ENCODE peak calls at places on chromosomes 6 and 20, in nine cellular contexts. E, C, V, A, P, I, F, T and D are unnamed samples.

GRCh38 chr6:158769228-158769627 is 49.9 kb downstream of the EZR start:
- DNase-seq in E (no peak), C (peak; percentile 36), V (no peak), A (no peak), P (no peak), I (no peak), F (no peak), T (no peak), D (no peak)

GRCh38 chr6:33205172-33206026 is 944 bp downstream of the HSD17B8 start:
- DNase-seq in E (peak; percentile 67), C (no peak), V (no peak), A (peak; percentile 76), P (peak; percentile 25), I (no peak), F (no peak), T (peak; percentile 73), D (peak; percentile 58)

GRCh38 chr6:45554596-45554995 is 176.9 kb upstream of the SUPT3H start:
- DNase-seq in E (peak; percentile 29), C (no peak), V (no peak), A (peak; percentile 8), P (no peak), I (no peak), F (no peak), T (no peak), D (no peak)

GRCh38 chr6:42889815-42890214 is 10.4 kb downstream of the RPL7L1 start:
- DNase-seq in E (no peak), C (no peak), V (no peak), A (peak; percentile 22), P (no peak), I (no peak), F (no peak), T (no peak), D (no peak)

GRCh38 chr20:58048096-58048702 is 180.3 kb downstream of the ANKRD60 start:
- DNase-seq in E (peak; percentile 81), C (no peak), V (no peak), A (peak; percentile 75), P (no peak), I (no peak), F (no peak), T (peak; percentile 60), D (peak; percentile 74)

GRCh38 chr20:33282991-33283555 is at the start of gene BPIFB1:
- DNase-seq in E (no peak), C (no peak), V (no peak), A (peak; percentile 49), P (no peak), I (no peak), F (no peak), T (peak; percentile 72), D (no peak)

GRCh38 chr6:46217671-46218131 is 46.9 kb upstream of the ENPP5 start:
- DNase-seq in E (peak; percentile 7), C (peak; percentile 27), V (no peak), A (no peak), P (no peak), I (no peak), F (no peak), T (no peak), D (no peak)

GRCh38 chr20:59835057-59835447 is 98.4 kb downstream of the SYCP2 start:
- DNase-seq in E (no peak), C (peak; percentile 9), V (no peak), A (peak; percentile 35), P (no peak), I (no peak), F (no peak), T (no peak), D (peak; percentile 29)

GRCh38 chr20:12068146-12068545 is 150.5 kb downstream of the BTBD3 start:
- DNase-seq in E (no peak), C (no peak), V (no peak), A (no peak), P (no peak), I (no peak), F (no peak), T (no peak), D (no peak)

GRCh38 chr20:3077618-3078134 is 6.3 kb downstream of the OXT start:
- DNase-seq in E (no peak), C (no peak), V (no peak), A (no peak), P (no peak), I (peak; percentile 55), F (no peak), T (no peak), D (no peak)

GRCh38 chr20:11076434-11076833 is 402.6 kb upstream of the JAG1 start:
- DNase-seq in E (no peak), C (no peak), V (no peak), A (no peak), P (no peak), I (no peak), F (no peak), T (no peak), D (no peak)

GRCh38 chr6:9361749-9362148 is 926.4 kb upstream of the SLC35B3 start:
- DNase-seq in E (no peak), C (no peak), V (no peak), A (no peak), P (no peak), I (no peak), F (no peak), T (no peak), D (no peak)

GRCh38 chr6:9365378-9365777 is 930.0 kb upstream of the SLC35B3 start:
- DNase-seq in E (no peak), C (no peak), V (no peak), A (no peak), P (no peak), I (no peak), F (no peak), T (no peak), D (no peak)

DNA sequence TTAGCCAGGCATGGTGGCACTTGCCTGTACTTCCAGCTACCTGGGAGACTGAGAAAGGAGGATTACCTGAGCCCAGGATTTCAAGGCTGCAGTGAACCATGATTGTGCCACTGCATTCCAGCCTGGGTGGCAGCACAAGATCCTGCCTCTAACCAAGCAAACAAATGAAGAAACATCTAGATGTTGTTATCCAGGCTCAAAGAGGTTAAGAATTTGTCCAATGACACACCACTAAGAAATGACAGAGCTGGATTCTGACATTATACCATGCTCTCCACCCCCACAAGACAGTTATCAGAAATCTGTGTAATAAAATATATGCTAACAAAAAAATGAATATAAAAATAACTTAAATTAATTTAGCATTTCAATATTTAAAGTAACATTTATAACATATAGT is 925.5 kb upstream of the SLC35B3 start:
- DNase-seq in E (peak; percentile 30), C (no peak), V (no peak), A (peak; percentile 39), P (no peak), I (no peak), F (no peak), T (no peak), D (no peak)
- H3K9me3 ChIP-seq in E (no peaks in the 10 kb centered on the region), C (peaks cover 51% of the 10 kb centered on the region), V (peaks cover 13% of the 10 kb centered on the region), A (no peaks in the 10 kb centered on the region), P (no peaks in the 10 kb centered on the region), I (no peaks in the 10 kb centered on the region), F (no peaks in the 10 kb centered on the region), T (no peaks in the 10 kb centered on the region), D (peaks cover 2% of the 10 kb centered on the region)

DNA sequence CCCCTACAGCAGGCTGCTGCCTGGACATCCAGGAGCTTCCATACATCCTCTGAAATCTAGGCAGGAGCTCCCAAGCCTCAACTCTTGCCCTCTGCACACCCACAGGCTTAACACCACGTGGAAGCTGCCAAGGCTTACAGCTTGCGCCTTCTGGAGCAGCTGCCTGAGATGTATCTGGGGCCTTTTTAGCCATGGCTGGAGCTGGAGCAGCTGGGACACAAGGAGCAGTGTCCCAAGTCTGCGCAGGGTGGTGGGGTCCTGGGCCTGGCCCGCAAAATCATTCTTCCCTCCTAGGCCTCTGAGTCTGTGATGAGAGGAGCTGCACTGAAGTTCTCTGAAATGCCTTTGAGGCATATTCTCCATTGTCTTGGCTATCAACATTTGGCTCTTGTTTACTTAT is 255.0 kb downstream of the DLL1 start:
- DNase-seq in E (no peak), C (no peak), V (no peak), A (no peak), P (no peak), I (no peak), F (no peak), T (no peak), D (no peak)
- H3K9me3 ChIP-seq in E (no peaks in the 10 kb centered on the region), C (peaks cover 8% of the 10 kb centered on the region), V (no peaks in the 10 kb centered on the region), A (no peaks in the 10 kb centered on the region), P (no peaks in the 10 kb centered on the region), I (no peaks in the 10 kb centered on the region), F (peaks cover 5% of the 10 kb centered on the region), T (no peaks in the 10 kb centered on the region), D (no peaks in the 10 kb centered on the region)

GRCh38 chr20:29298759-29299613 is 1958.5 kb upstream of the DEFB115 start:
- DNase-seq in E (no peak), C (no peak), V (no peak), A (no peak), P (no peak), I (no peak), F (no peak), T (no peak), D (no peak)

GRCh38 chr20:29299811-29300578 is 1957.5 kb upstream of the DEFB115 start:
- DNase-seq in E (no peak), C (no peak), V (no peak), A (no peak), P (no peak), I (no peak), F (no peak), T (no peak), D (no peak)

GRCh38 chr20:29300579-29301551 is 1956.6 kb upstream of the DEFB115 start:
- DNase-seq in E (no peak), C (no peak), V (no peak), A (no peak), P (no peak), I (no peak), F (no peak), T (no peak), D (no peak)

GRCh38 chr20:29301624-29302259 is 1955.7 kb upstream of the DEFB115 start:
- DNase-seq in E (no peak), C (no peak), V (no peak), A (no peak), P (no peak), I (no peak), F (no peak), T (no peak), D (no peak)

GRCh38 chr20:29302979-29303644 is 1954.4 kb upstream of the DEFB115 start:
- DNase-seq in E (no peak), C (no peak), V (no peak), A (no peak), P (no peak), I (no peak), F (no peak), T (no peak), D (no peak)
- H3K9me3 ChIP-seq in E (no peaks in the 10 kb centered on the region), C (peaks cover 61% of the 10 kb centered on the region), V (no peaks in the 10 kb centered on the region), A (peaks cover 8% of the 10 kb centered on the region), P (no peaks in the 10 kb centered on the region), I (no peaks in the 10 kb centered on the region), F (peaks cover 13% of the 10 kb centered on the region), T (no peaks in the 10 kb centered on the region), D (no peaks in the 10 kb centered on the region)

DNA sequence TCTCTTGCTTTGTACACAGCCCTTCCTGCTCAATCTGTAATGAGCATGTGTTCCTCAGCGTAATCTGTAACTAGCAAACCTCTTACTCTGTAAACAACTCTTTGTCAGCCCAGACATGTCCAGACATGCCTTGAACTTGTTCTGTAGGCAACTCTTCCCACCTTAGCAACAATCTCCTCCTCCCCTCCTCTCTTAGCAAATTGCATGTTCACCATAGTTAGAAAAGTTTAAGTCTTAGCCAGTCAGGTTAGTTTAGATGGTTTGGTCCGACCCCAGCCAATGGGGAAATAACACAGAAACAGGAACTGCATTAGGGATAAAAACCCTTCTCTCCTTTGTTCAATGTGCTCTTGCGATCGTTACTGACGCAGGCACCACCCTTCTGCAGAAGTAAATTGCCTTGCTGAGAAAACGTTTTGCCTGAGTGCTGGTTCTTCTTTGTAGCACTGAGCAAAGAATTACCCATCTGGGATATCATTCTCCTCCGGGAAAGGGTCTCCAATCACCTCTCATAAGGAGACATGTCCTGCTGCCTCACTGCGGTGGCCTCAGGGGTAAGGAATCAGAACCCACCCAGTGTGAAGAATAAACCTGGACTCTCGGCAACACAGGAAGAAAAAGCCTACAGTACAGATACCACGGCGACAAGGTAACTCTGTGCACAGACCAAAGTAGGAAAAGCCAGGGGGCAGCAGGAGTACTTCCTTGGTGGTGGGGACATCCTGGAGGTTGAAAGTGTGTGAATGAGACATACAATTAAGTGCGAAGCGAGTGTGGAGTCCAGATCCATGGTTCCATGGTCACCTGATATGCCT is 26.2 kb downstream of the PLN start:
- DNase-seq in E (no peak), C (no peak), V (no peak), A (no peak), P (no peak), I (no peak), F (no peak), T (no peak), D (no peak)
- H3K9me3 ChIP-seq in E (peaks cover 4% of the 10 kb centered on the region), C (peaks cover 66% of the 10 kb centered on the region), V (peaks cover 43% of the 10 kb centered on the region), A (peaks cover 10% of the 10 kb centered on the region), P (peaks cover 18% of the 10 kb centered on the region), I (peaks cover 21% of the 10 kb centered on the region), F (peaks cover 51% of the 10 kb centered on the region), T (peaks cover 32% of the 10 kb centered on the region), D (peaks cover 25% of the 10 kb centered on the region)